ENCODE peak calls at places on chromosome 16, in five cellular contexts. Y is dorsolateral prefrontal cortex, G is left ventricle myocardium inferior, J is upper lobe of right lung, N is left lung. Z is an unnamed sample.

GRCh38 chr16:50751528-50751927 is 9.6 kb downstream of the CYLD start:
- DNase-seq in Y (no peak), G (no peak), J (no peak), N (no peak), Z (no peak)

GRCh38 chr16:55728797-55729196 is 73.0 kb downstream of the SLC6A2 start:
- DNase-seq in Y (no peak), G (no peak), J (no peak), N (no peak), Z (no peak)

GRCh38 chr16:55471448-55472097 is 7.4 kb upstream of the MMP2 start:
- DNase-seq in Y (no peak), G (no peak), J (no peak), N (no peak), Z (no peak)

GRCh38 chr16:77794586-77794985 is 6.2 kb downstream of the VAT1L start:
- DNase-seq in Y (no peak), G (no peak), J (no peak), N (no peak), Z (no peak)

GRCh38 chr16:70018254-70018653 is 67.1 kb downstream of the CLEC18A start:
- DNase-seq in Y (no peak), G (no peak), J (no peak), N (no peak), Z (no peak)

GRCh38 chr16:70784692-70785317 is 16.2 kb downstream of the VAC14 start:
- DNase-seq in Y (no peak), G (no peak), J (no peak), N (no peak), Z (no peak)

GRCh38 chr16:55955845-55956244 is 80.7 kb upstream of the CES5A start:
- DNase-seq in Y (peak), G (peak), J (no peak), N (no peak), Z (no peak)

GRCh38 chr16:16090238-16090637 is 133.1 kb downstream of the ABCC6 start:
- DNase-seq in Y (no peak), G (no peak), J (no peak), N (no peak), Z (no peak)

GRCh38 chr16:88737298-88738166 is 31.2 kb downstream of the CTU2 start:
- DNase-seq in Y (peak), G (peak), J (peak), N (peak), Z (no peak)

GRCh38 chr16:81836279-81837054 is 57.4 kb downstream of the PLCG2 start:
- DNase-seq in Y (no peak), G (no peak), J (no peak), N (no peak), Z (no peak)

GRCh38 chr16:85027968-85028637 is 508 bp downstream of the KIAA0513 start:
- DNase-seq in Y (no peak), G (no peak), J (peak), N (no peak), Z (no peak)
- TF ChIP-seq CTCF in Y (no peak), G (peak), J (peak), N (no peak), Z (peak)

GRCh38 chr16:4110680-4111079 is 5.6 kb downstream of the ADCY9 start:
- DNase-seq in Y (peak), G (no peak), J (peak), N (peak), Z (no peak)
- TF ChIP-seq CTCF in Y (no peak), G (no peak), J (no peak), N (no peak), Z (no peak)

DNA sequence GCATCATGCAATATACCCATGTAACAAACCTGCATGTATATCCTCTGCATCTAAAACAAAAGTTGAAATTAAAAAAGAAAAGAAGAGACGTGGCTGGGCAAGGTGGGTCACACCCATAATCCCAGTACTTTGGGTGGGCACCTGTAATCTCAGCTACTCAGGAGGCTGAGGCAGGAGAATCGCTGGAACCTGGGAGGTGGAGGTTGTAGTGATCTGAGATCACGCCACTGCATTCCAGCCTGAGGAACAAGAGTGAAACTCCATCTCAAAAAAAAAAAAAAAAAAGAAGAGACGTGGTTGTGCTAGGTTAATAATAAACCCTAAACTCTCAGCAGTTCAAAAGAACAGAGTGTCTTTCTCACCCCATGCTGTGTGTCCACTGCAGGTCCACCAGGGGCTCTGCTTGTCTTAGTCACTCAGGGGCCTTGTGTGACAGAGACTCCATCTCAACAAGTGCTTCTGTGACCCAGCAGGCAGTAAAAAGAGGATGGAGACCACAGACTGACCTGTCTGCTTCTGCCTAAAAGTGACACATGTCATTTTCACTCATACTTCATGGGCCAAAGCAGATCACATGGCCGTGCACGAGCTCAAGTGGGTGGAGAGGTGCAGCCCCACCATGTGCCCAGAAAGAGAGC is 22.3 kb upstream of the N4BP1 start:
- DNase-seq in Y (no peak), G (no peak), J (peak), N (no peak), Z (no peak)
- TF ChIP-seq CTCF in Y (no peak), G (no peak), J (no peak), N (no peak), Z (no peak)

DNA sequence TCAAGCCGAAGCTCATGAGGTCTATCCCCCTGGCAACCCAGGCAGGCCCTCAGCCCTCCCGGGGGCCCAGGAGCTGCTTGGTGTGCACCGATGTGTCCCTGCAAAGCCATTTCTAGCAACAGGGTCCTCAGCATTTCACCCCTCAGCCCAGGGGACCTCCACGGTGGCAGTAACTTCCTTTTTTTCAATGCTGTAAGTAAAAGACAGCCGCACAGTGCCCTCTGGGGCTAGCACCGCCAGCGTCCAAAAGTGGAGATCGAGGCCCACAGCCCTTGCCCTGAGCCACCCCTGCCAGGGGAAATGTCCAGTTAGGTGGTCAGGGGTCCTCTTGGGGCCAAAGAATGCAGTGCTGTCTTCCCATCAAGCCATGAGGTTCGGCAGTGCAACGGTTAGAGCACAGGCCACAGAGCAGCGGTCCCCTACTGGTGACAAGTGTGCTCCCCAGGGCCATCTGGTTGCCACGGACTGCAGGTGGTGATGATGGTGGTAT is 79.9 kb downstream of the LITAF start:
- DNase-seq in Y (no peak), G (no peak), J (no peak), N (no peak), Z (peak)
- TF ChIP-seq CTCF in Y (no peak), G (no peak), J (no peak), N (no peak), Z (no peak)

GRCh38 chr16:17557480-17557879 is 86.7 kb upstream of the XYLT1 start:
- DNase-seq in Y (no peak), G (no peak), J (no peak), N (no peak), Z (no peak)

GRCh38 chr16:17552351-17552750 is 81.6 kb upstream of the XYLT1 start:
- DNase-seq in Y (no peak), G (no peak), J (no peak), N (no peak), Z (no peak)

GRCh38 chr16:17560548-17560947 is 89.8 kb upstream of the XYLT1 start:
- DNase-seq in Y (no peak), G (no peak), J (no peak), N (no peak), Z (no peak)

GRCh38 chr16:17556276-17557052 is 85.7 kb upstream of the XYLT1 start:
- DNase-seq in Y (no peak), G (no peak), J (no peak), N (no peak), Z (no peak)

GRCh38 chr16:17555176-17555575 is 84.4 kb upstream of the XYLT1 start:
- DNase-seq in Y (no peak), G (no peak), J (no peak), N (no peak), Z (no peak)
- TF ChIP-seq CTCF in Y (no peak), G (no peak), J (no peak), N (no peak), Z (no peak)

GRCh38 chr16:67786491-67786890 is 19.9 kb downstream of the RANBP10 start:
- DNase-seq in Y (no peak), G (no peak), J (no peak), N (no peak), Z (no peak)
- TF ChIP-seq CTCF in Y (no peak), G (no peak), J (no peak), N (no peak), Z (no peak)

GRCh38 chr16:13875614-13876284 is 44.2 kb upstream of the ERCC4 start:
- DNase-seq in Y (no peak), G (no peak), J (no peak), N (no peak), Z (no peak)

GRCh38 chr16:13873835-13874438 is 46.0 kb upstream of the ERCC4 start:
- DNase-seq in Y (no peak), G (no peak), J (no peak), N (no peak), Z (no peak)
- TF ChIP-seq CTCF in Y (peak), G (peak), J (peak), N (no peak), Z (peak)

DNA sequence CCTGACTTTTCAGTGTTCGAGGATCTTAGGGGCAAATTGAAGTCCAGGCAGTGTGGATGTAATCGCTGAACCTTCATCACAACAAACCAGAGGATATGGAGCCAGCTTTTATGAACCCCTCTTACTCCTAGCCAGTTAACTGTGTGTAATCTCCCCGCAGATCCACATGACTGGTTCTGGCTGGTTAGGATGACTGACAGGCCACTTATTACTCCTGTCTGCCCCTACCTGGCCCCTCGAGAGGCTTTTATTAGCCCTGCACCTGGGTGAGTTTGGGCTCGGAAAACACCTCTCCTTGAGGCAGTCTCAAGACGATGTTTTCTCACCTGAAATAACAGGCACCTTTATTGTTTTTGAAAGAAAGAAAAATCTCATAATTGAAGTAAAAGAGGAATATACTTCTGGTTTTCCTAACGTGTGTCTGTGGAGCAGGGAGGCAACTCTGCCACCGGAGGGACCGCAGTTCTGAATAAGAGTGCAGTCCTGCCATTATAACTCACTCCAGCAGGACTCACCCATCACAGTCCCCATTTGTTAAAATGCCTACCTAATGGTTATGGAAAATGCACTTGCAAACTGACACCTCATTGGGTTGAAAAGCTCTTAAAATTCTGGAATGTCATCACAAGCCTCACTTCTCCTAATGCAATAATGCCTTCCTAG is 291.9 kb upstream of the N4BP1 start:
- DNase-seq in Y (no peak), G (no peak), J (no peak), N (no peak), Z (no peak)
- TF ChIP-seq CTCF in Y (no peak), G (no peak), J (no peak), N (no peak), Z (no peak)

GRCh38 chr16:7025616-7026190 is 306.9 kb upstream of the RBFOX1 start:
- DNase-seq in Y (peak), G (peak), J (peak), N (peak), Z (no peak)
- TF ChIP-seq CTCF in Y (peak), G (peak), J (peak), N (peak), Z (peak)

GRCh38 chr16:20349615-20350014 is 2.9 kb downstream of the UMOD start:
- DNase-seq in Y (no peak), G (no peak), J (no peak), N (no peak), Z (no peak)
- TF ChIP-seq CTCF in Y (no peak), G (no peak), J (no peak), N (no peak), Z (peak)